ENCODE peak calls at places on chromosome 1, in four cellular contexts. R, B, L and D are unnamed samples.

GRCh38 chr1:80633947-80634710 is 1166.6 kb upstream of the ADGRL2 start:
- DNase-seq in R (no peak), B (no peak), L (no peak), D (no peak)

GRCh38 chr1:17569200-17570139 is 30.0 kb downstream of the ARHGEF10L start:
- DNase-seq in R (no peak), B (no peak), L (peak), D (no peak)

GRCh38 chr1:88983791-88984552 is 8.5 kb downstream of the KYAT3 start:
- DNase-seq in R (no peak), B (no peak), L (peak), D (no peak)

GRCh38 chr1:98924971-98925370 is 79.7 kb downstream of the PLPPR5 start:
- DNase-seq in R (no peak), B (no peak), L (no peak), D (no peak)

GRCh38 chr1:89538361-89538760 is 13.7 kb downstream of the LRRC8B start:
- DNase-seq in R (no peak), B (no peak), L (no peak), D (no peak)

GRCh38 chr1:168803696-168804510 is 74.9 kb upstream of the DPT start:
- DNase-seq in R (no peak), B (no peak), L (no peak), D (no peak)

GRCh38 chr1:96281491-96281890 is 440.1 kb upstream of the PTBP2 start:
- DNase-seq in R (no peak), B (no peak), L (no peak), D (no peak)

GRCh38 chr1:203361843-203362524 is 11.1 kb upstream of the FMOD start:
- DNase-seq in R (no peak), B (no peak), L (no peak), D (no peak)

GRCh38 chr1:40703316-40703715 is 11.8 kb downstream of the NFYC start:
- DNase-seq in R (no peak), B (no peak), L (no peak), D (no peak)

GRCh38 chr1:12556368-12556930 is 61.6 kb downstream of the DHRS3 start:
- DNase-seq in R (no peak), B (no peak), L (no peak), D (no peak)

GRCh38 chr1:8902765-8903164 is 24.3 kb upstream of the ENO1 start:
- DNase-seq in R (no peak), B (no peak), L (no peak), D (no peak)

GRCh38 chr1:18668750-18669404 is 38.2 kb downstream of the PAX7 start:
- DNase-seq in R (no peak), B (no peak), L (no peak), D (no peak)

GRCh38 chr1:15196807-15197530 is 43.4 kb downstream of the TMEM51 start:
- DNase-seq in R (no peak), B (no peak), L (no peak), D (no peak)

GRCh38 chr1:93773049-93773838 is 91.6 kb upstream of the BCAR3 start:
- DNase-seq in R (no peak), B (no peak), L (no peak), D (no peak)

GRCh38 chr1:187079330-187079729 is 250.6 kb downstream of the PLA2G4A start:
- DNase-seq in R (no peak), B (no peak), L (no peak), D (no peak)

GRCh38 chr1:22709891-22710687 is 550 bp upstream of the EPHB2 start:
- DNase-seq in R (no peak), B (no peak), L (no peak), D (peak)

GRCh38 chr1:231040019-231040799 is at the start of gene FAM89A:
- DNase-seq in R (peak), B (no peak), L (peak), D (peak)

GRCh38 chr1:63274979-63275378 is 47.4 kb upstream of the FOXD3 start:
- DNase-seq in R (no peak), B (no peak), L (no peak), D (no peak)

GRCh38 chr1:58968360-58968952 is 184.6 kb upstream of the JUN start:
- DNase-seq in R (peak), B (peak), L (peak), D (no peak)

GRCh38 chr1:206753141-206753540 is 17.4 kb upstream of the IL19 start:
- DNase-seq in R (no peak), B (no peak), L (no peak), D (no peak)

GRCh38 chr1:204254031-204254661 is 40.4 kb upstream of the GOLT1A start:
- DNase-seq in R (no peak), B (no peak), L (no peak), D (no peak)

GRCh38 chr1:3852711-3853498 is 4.1 kb downstream of the CEP104 start:
- DNase-seq in R (no peak), B (no peak), L (no peak), D (no peak)

GRCh38 chr1:64663654-64664053 is 81.2 kb upstream of the RAVER2 start:
- DNase-seq in R (no peak), B (no peak), L (peak), D (no peak)

GRCh38 chr1:209895709-209896108 is 42.3 kb upstream of the SYT14 start:
- DNase-seq in R (no peak), B (no peak), L (no peak), D (no peak)

GRCh38 chr1:145997156-145998023 is 1.0 kb upstream of the TXNIP start:
- DNase-seq in R (peak), B (no peak), L (no peak), D (no peak)
- TF ChIP-seq POLR2A in R (peak), B (peak), L (no peak), D (peak)

GRCh38 chr1:110380667-110381283 is 10.1 kb downstream of the SLC16A4 start:
- DNase-seq in R (no peak), B (no peak), L (no peak), D (no peak)

GRCh38 chr1:110387048-110387748 is 3.6 kb downstream of the SLC16A4 start:
- DNase-seq in R (no peak), B (no peak), L (no peak), D (no peak)

GRCh38 chr1:110384581-110385321 is 6.1 kb downstream of the SLC16A4 start:
- DNase-seq in R (no peak), B (peak), L (no peak), D (no peak)

GRCh38 chr1:110385369-110385768 is 5.5 kb downstream of the SLC16A4 start:
- DNase-seq in R (no peak), B (no peak), L (no peak), D (no peak)

DNA sequence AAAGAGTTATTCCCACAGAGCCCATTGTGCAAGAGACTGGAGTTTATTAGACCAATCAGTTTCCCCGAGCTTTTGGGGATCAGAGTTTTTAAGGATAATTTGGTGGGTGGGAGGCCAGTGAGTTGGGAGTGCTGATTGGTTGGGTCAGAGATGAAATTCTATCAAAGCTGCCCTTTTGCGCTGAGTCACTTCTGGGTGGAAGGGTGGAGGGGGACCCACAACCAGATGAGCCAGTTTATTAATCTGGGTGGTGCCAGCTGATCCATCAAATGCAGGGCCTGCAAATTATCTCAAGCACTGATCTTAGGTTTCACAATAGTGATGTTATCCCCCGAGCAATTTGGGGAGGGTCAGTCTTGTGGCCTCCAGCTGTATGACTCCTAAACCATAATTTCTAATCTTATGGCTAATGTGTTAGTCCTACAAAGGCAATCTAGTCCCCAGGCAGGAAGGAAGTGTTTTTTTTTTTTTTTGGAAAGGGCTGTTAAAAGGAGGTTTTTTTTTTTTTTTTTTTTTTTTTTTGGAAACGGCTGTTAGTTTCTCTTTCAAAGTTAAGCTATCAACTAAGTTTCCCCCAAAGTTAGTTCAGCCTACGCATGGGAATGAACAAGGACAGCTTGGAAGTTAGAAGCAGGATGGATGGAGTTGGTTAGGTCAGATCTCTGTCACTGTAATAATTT is 7.4 kb downstream of the SLC16A4 start:
- DNase-seq in R (no peak), B (no peak), L (no peak), D (no peak)
- TF ChIP-seq TAF1 in R (no peak), B (no peak), L (no peak), D (no peak)

DNA sequence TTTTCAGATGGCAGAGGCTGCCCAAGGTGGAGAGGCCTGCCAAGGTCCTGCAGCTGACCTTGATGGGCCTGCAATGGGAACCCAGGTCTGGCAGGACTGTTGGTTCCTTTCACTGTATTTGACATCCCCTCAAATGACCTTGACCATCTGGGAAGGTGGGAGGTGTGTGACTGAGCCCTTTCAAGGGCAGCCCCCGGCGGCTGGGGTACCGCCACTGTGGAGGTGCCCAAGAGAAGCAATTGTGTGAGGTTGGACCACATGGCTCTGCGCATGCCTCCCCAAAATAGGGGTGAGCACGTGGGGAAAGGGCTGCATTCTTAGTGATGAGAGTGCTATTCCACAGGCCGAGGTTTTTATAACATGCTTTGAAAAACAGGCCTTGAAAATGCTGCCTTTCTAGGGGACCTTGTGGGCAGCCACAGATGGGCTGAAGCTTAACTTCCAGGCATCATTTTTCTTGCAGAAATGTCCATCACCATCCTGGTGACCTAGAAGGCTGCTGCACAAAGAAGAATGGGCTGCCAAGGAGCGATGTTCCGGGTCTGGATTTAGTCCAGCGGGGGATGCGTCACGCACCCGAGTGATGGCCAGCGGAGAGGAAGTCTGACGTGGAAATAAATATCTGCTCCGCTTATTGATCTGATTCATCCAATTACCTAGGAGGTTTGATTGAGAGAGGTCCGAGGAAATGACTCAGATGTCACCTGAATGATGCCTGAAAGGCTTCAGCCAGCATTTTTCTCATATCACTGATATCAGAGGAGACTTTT is 16.5 kb upstream of the UTS2 start:
- DNase-seq in R (no peak), B (no peak), L (no peak), D (no peak)
- TF ChIP-seq POLR2AphosphoS5 in R (no peak), B (no peak), L (no peak), D (no peak)

DNA sequence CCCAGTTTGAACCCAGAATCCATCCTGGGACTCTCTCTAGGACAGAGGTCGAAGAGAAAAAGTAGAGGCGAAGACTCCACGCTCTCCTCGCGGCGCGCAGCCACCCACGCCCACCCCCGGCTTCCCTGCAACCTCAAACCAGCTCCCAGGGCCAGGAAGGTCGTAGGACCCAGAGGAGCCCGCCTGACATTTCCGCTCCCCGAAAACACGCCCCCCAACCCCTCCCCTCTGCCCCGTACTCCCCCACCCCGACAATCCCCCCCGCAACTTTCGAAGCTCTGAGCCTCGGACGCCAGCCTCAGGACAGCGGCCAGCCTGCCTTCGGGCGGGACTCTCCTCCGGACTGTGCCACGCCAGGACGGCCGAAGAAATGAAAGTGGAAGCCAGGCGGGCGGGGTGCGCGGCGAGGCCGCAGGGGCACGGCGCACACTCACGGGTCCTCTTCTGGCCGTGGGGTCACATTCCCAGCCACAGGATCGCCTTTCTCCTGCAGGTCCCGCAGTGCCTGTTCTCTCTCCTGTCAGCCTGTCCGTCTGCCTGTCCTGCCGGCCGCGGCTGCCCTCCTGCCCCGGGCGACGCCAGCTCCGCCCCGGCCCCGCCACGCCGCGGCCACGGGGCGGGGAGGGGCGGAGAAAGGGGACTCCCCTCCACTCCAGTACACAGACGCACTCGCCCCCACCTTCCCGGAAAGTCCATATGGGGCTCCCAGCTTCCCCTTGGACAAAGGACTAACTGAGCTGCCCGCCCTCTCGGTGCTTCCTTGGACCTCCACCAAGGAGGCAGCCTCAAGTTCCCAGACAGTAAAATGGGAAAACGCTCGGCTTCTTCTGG is at the start of gene MOB3C:
- DNase-seq in R (peak), B (peak), L (peak), D (peak)
- TF ChIP-seq POLR2A in R (peak), B (peak), L (peak), D (peak)

GRCh38 chr1:36231191-36231590 is 6.9 kb downstream of the THRAP3 start:
- DNase-seq in R (no peak), B (no peak), L (no peak), D (no peak)
- TF ChIP-seq TAF1 in R (no peak), B (no peak), L (no peak), D (no peak)

GRCh38 chr1:27614625-27615344 is 10.8 kb upstream of the AHDC1 start:
- DNase-seq in R (no peak), B (no peak), L (peak), D (no peak)
- TF ChIP-seq POLR2AphosphoS5 in R (no peak), B (no peak), L (no peak), D (no peak)

GRCh38 chr1:27603962-27604578 is at the start of gene AHDC1:
- DNase-seq in R (peak), B (no peak), L (peak), D (peak)
- TF ChIP-seq POLR2A in R (no peak), B (peak), L (peak), D (peak)